ENCODE peak calls at places on chromosomes 7 and 10, in four cellular contexts. X is GM12878, G is keratinocyte, J is A673. R is an unnamed sample.

GRCh38 chr7:98802088-98802780 is 67.6 kb downstream of the TMEM130 start:
- DNase-seq in G (no peak), X (peak; percentile 92), J (peak; percentile 91), R (peak; percentile 4)

GRCh38 chr10:55311823-55312431 is 510.9 kb upstream of the PCDH15 start:
- DNase-seq in X (no peak), J (no peak), G (no peak), R (no peak)

GRCh38 chr10:72388062-72388461 is 33.3 kb upstream of the DNAJB12 start:
- DNase-seq in G (no peak), X (no peak), J (no peak), R (no peak)

GRCh38 chr10:88474884-88475844 is 108.0 kb downstream of the RNLS start:
- DNase-seq in X (no peak), J (no peak), G (no peak), R (no peak)

GRCh38 chr7:25832926-25833325 is 319.1 kb upstream of the NFE2L3 start:
- DNase-seq in J (no peak), G (no peak), X (no peak), R (no peak)

GRCh38 chr10:44046605-44047004 is 338.3 kb downstream of the CXCL12 start:
- DNase-seq in G (peak; percentile 68), J (no peak), X (no peak), R (no peak)

GRCh38 chr7:115357213-115357999 is 435.5 kb downstream of the MDFIC start:
- DNase-seq in J (peak; percentile 1), X (no peak), G (no peak), R (peak; percentile 69)

GRCh38 chr7:50446542-50446960 is 3.6 kb downstream of the FIGNL1 start:
- DNase-seq in G (peak; percentile 96), X (peak; percentile 62), J (no peak), R (peak; percentile 96)

GRCh38 chr10:55500931-55501559 is 700.0 kb upstream of the PCDH15 start:
- DNase-seq in J (peak; percentile 21), X (no peak), G (no peak), R (peak; percentile 32)

GRCh38 chr7:33471636-33472242 is 342.4 kb downstream of the BBS9 start:
- DNase-seq in X (no peak), J (no peak), G (no peak), R (no peak)

GRCh38 chr10:132784582-132785432 is 1.1 kb downstream of the NKX6-2 start:
- DNase-seq in J (no peak), X (no peak), G (no peak), R (peak; percentile 7)

GRCh38 chr10:14571866-14572507 is 202.7 kb downstream of the FAM107B start:
- DNase-seq in X (no peak), J (no peak), G (no peak), R (peak; percentile 55)

GRCh38 chr7:133530682-133531081 is 277.8 kb downstream of the EXOC4 start:
- DNase-seq in G (no peak), X (no peak), J (peak; percentile 38), R (peak; percentile 91)

GRCh38 chr10:123250640-123251039 is 96.4 kb downstream of the BUB3 start:
- DNase-seq in J (no peak), G (no peak), X (no peak), R (no peak)

GRCh38 chr7:55365103-55365679 is at the start of gene LANCL2:
- DNase-seq in J (no peak), G (no peak), X (no peak), R (peak; percentile 40)

GRCh38 chr7:71504697-71505441 is 372.9 kb downstream of the GALNT17 start:
- DNase-seq in X (no peak), J (no peak), G (no peak), R (no peak)

GRCh38 chr10:26755443-26755903 is 58.0 kb downstream of the PDSS1 start:
- DNase-seq in G (peak; percentile 17), J (peak; percentile 50), X (peak; percentile 67), R (peak; percentile 67)

GRCh38 chr10:12077580-12078180 is 8.9 kb downstream of the DHTKD1 start:
- DNase-seq in J (no peak), X (peak; percentile 51), G (no peak), R (no peak)

GRCh38 chr7:38932509-38933168 is 23.6 kb upstream of the VPS41 start:
- DNase-seq in X (peak; percentile 16), G (peak; percentile 7), J (peak; percentile 68), R (peak; percentile 55)

DNA sequence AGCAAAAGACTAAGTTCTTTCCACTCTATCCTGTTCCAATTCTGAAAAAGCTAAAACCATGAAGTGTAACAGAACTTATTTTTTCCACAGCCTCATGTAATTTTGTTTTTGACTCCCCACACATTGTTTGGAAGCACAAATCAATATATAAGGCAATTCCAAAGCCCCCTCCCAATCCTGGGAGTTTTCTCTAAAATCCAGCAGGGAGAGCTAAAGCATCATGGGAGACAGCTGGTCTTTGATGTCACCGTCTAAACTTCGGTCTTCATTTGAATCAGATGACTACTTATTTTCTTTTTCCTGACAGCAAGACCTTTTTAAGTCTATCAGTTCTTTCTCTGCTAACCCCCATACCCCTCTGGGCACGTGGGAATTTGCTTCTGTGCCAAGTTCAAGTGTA is 33.3 kb upstream of the PON1 start:
- DNase-seq in X (no peak), G (no peak), J (peak; percentile 12), R (peak; percentile 5)
- TF ChIP-seq CTCF in X (no peak), G (no peak), J (peak; percentile 49), R (peak; percentile 30)

GRCh38 chr10:103780242-103781149 is 74.9 kb downstream of the SH3PXD2A start:
- DNase-seq in G (no peak), J (no peak), X (no peak), R (no peak)
- H3K27ac ChIP-seq in G (peak overlapping the region; percentile 91), J (peak overlapping the region; percentile 22), X (no peak overlapping the region), R (peak overlapping the region; percentile 41)

GRCh38 chr7:28957064-28957821 is 887 bp downstream of the TRIL start:
- DNase-seq in X (no peak), G (no peak), J (peak; percentile 58), R (peak; percentile 36)
- TF ChIP-seq EZH2 in X (no peak), G (peak; percentile 74), J (no peak), R (peak; percentile 80)

GRCh38 chr7:94064541-94065191 is 60.5 kb upstream of the BET1 start:
- DNase-seq in J (peak; percentile 18), G (no peak), X (no peak), R (peak; percentile 85)
- TF ChIP-seq CTCF in J (peak; percentile 11), G (no peak), X (no peak), R (no peak)

DNA sequence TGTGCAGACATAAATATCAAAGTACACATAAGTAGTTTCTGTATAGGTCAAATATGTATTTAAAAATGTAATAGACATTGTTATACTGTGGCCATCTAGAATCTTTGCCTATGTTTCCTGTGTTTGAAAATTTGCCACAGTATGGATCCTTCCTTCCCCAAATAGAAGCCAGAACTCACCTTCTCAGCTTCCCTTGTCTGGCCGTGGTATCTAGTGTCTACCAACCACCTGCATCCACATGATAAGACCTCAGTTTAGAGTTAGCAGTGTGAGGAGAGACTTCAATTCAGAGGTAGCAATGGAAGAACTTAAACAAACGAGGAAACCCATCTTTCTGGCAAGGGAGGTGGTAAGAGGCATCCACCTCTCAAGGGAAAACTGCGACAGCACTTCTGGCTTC is 4.9 kb downstream of the TRDMT1 start:
- DNase-seq in X (no peak), G (no peak), J (no peak), R (no peak)
- H3K27ac ChIP-seq in X (no peak overlapping the region), G (no peak overlapping the region), J (peak overlapping the region; percentile 55), R (no peak overlapping the region)

DNA sequence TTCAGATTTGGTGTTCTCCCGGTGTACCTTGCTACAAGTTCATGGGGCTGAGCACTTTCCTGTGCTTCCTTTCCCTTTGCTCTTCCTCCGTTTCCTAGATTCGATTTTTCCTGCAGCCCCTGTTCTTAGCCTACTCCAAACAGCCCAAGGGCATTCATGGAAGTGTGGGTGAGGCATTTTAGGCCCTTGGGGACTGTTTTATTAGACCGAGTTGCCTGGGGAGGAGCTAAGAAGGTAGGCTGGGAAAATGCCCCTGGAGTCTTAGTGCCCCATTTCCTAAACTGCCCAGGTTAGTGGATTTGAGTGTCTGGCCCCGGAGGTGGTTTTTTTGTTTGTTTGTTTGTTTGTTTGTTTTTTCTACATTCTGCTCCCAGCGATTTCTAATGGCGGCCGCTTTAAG is 1.8 kb downstream of the LRMDA start:
- DNase-seq in G (no peak), X (no peak), J (no peak), R (no peak)
- TF ChIP-seq EZH2 in G (no peak), X (no peak), J (no peak), R (no peak)

DNA sequence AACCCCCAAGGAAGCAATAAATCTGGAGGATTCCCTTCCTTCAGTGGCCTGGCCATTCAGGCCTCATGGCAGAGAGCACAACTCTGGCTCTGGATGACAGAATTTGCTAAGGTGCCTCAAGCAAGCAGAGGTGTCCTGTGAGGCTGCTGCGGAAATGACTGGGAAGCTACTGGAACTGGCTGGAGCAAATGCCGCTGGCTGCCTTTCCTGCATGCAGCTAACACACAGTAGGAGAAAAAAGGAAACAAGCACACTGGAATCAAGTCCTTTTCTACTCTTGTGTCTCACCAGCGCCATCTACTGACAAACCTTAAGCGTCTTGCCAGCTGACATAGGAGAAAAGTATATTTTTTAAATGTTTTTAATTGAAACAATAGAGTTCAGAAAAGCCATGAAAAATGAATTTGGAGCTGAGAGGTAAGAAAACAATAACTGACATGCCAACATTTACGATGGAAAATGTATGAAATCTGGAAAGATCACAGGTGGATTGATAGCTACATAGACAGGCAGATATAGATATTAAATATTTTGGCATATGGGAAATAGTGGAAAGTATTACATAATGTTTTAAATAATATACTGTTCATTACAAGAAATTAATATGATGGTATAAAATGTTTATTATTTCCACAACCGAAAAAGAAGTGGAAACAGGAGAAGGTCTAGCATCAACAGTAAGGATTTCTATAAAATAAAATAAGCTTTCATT is 951.6 kb downstream of the ANKRD7 start:
- DNase-seq in X (peak; percentile 1), J (peak; percentile 80), G (peak; percentile 28), R (peak; percentile 54)
- TF ChIP-seq CTCF in X (peak; percentile 75), J (peak; percentile 87), G (peak; percentile 59), R (peak; percentile 86)

DNA sequence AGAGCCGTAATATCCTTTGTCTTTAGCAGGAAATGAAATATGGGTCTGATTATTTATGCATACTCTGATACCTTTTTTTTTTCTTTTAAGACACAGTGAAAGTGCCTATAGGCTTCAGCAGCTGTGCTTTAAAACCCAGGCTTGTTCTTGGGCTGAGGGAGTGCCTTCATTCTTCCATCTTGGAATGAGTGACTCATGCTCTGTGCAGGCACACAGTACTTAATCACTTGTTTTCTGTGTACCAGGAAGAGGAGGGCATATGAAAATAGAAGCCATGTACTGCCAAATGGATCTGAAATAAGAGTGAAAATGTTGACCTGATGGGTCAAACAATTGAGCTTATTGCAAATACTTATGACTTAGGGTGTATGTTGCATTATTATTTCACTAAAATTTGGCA is 12.0 kb downstream of the INPP5F start:
- DNase-seq in X (no peak), J (peak; percentile 95), G (peak; percentile 84), R (peak; percentile 91)
- H3K27ac ChIP-seq in X (no peak overlapping the region), J (peak overlapping the region; percentile 76), G (peak overlapping the region; percentile 76), R (peak overlapping the region; percentile 24)

GRCh38 chr10:96719850-96720421 is 378 bp downstream of the PIK3AP1 start:
- DNase-seq in G (no peak), J (peak; percentile 12), X (no peak), R (no peak)
- TF ChIP-seq EZH2 in G (peak; percentile 45), J (no peak), X (no peak), R (no peak)

GRCh38 chr7:144656960-144657359 is 178.9 kb downstream of the TPK1 start:
- DNase-seq in X (no peak), J (peak; percentile 4), G (no peak), R (no peak)
- TF ChIP-seq CTCF in X (no peak), J (no peak), G (no peak), R (no peak)

R was measured in fibroblast of lung.